ENCODE peak calls at places on chromosome X, in five cellular contexts. S, V, N, W and K are unnamed samples.

GRCh38 chrX:40108084-40108958 is 10.6 kb upstream of the BCOR start:
- DNase-seq in W (peak), V (peak), S (peak), N (no peak), K (peak)

GRCh38 chrX:65997978-65998717 is 41.7 kb downstream of the VSIG4 start:
- DNase-seq in W (no peak), S (no peak), V (no peak), N (no peak), K (no peak)

GRCh38 chrX:46912673-46913491 is 661 bp downstream of the JADE3 start:
- DNase-seq in V (peak), N (peak), S (peak), W (peak), K (peak)

GRCh38 chrX:45801554-45801953 is 600.9 kb upstream of the DIPK2B start:
- DNase-seq in S (no peak), N (peak), V (no peak), W (peak), K (peak)

GRCh38 chrX:135585153-135585552 is 64.7 kb downstream of the INTS6L start:
- DNase-seq in V (no peak), S (no peak), N (no peak), W (no peak), K (no peak)

GRCh38 chrX:115058276-115058675 is 40.9 kb upstream of the IL13RA2 start:
- DNase-seq in N (peak), V (no peak), S (no peak), W (peak), K (peak)

GRCh38 chrX:38500886-38501285 is 60.5 kb upstream of the TSPAN7 start:
- DNase-seq in V (no peak), W (peak), N (no peak), S (no peak), K (no peak)

GRCh38 chrX:103360092-103360491 is 3.8 kb downstream of the TCEAL9 start:
- DNase-seq in S (no peak), N (no peak), V (no peak), W (no peak), K (no peak)

GRCh38 chrX:18368402-18368801 is 13.9 kb upstream of the SCML2 start:
- DNase-seq in V (no peak), N (no peak), S (no peak), W (no peak), K (no peak)

GRCh38 chrX:48761674-48762471 is at the start of gene GLOD5:
- DNase-seq in S (no peak), N (no peak), V (peak), W (no peak), K (no peak)

GRCh38 chrX:2521092-2521926 is 20.5 kb upstream of the DHRSX start:
- DNase-seq in V (no peak), S (no peak), N (no peak), W (no peak), K (no peak)
- H2AFZ ChIP-seq in V (no peak), S (no peak), N (no peak), W (no peak), K (no peak)

GRCh38 chrX:150933945-150934350 is 35.5 kb upstream of the CD99L2 start:
- DNase-seq in V (no peak), N (no peak), S (no peak), W (peak), K (peak)
- H2AFZ ChIP-seq in V (no peak), N (no peak), S (no peak), W (no peak), K (no peak)

GRCh38 chrX:10414106-10414824 is 206.1 kb downstream of the MID1 start:
- DNase-seq in V (no peak), W (no peak), N (no peak), S (no peak), K (no peak)

GRCh38 chrX:10414872-10415703 is 205.3 kb downstream of the MID1 start:
- DNase-seq in W (peak), N (peak), S (no peak), V (no peak), K (peak)

GRCh38 chrX:10415704-10416001 is 204.7 kb downstream of the MID1 start:
- DNase-seq in N (peak), V (no peak), W (peak), S (no peak), K (peak)

DNA sequence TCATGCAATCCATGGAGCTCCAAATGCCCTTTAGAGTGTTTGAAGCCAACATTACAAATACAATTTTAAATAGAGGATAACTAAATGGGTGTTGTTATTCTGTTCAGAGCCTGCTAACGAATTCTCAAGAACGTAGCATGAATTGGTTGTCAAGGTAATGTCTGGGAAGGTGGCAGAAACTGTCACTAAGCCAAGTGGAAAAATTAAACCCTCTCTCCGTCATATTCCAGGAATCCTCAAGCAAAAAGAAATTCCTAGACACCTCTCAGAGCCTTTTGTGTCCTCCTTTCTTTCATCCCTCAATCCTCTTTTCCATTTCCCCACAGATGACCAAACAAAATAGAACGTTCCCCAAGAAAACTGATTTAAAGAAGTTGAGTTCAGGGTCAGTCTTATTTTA is 204.0 kb downstream of the MID1 start:
- DNase-seq in V (no peak), S (no peak), W (no peak), N (no peak), K (no peak)
- H2AFZ ChIP-seq in V (no peak), S (no peak), W (no peak), N (no peak), K (no peak)

GRCh38 chrX:15943393-15943792 is 88.8 kb upstream of the AP1S2 start:
- DNase-seq in V (no peak), S (no peak), W (no peak), N (no peak), K (no peak)

GRCh38 chrX:15942307-15942706 is 87.7 kb upstream of the AP1S2 start:
- DNase-seq in N (no peak), W (no peak), V (no peak), S (peak), K (no peak)

GRCh38 chrX:15939737-15940136 is 85.1 kb upstream of the AP1S2 start:
- DNase-seq in W (no peak), N (no peak), V (no peak), S (no peak), K (no peak)

GRCh38 chrX:15938072-15938471 is 83.5 kb upstream of the AP1S2 start:
- DNase-seq in S (no peak), V (no peak), W (no peak), N (no peak), K (no peak)
- H2AFZ ChIP-seq in S (no peak), V (no peak), W (no peak), N (no peak), K (no peak)

GRCh38 chrX:11666180-11666579 is 460 bp upstream of the ARHGAP6 start:
- DNase-seq in N (no peak), V (peak), W (peak), S (peak), K (peak)
- H2AFZ ChIP-seq in N (no peak), V (no peak), W (no peak), S (peak), K (peak)